ENCODE peak calls at places on chromosomes 11 and 22, in five cellular contexts. P is HepG2, R is A549, J is NB4, X is K562. I is an unnamed sample.

GRCh38 chr11:81004576-81004975 is 1563.7 kb upstream of the TENM4 start:
- DNase-seq in P (no peak), R (no peak), J (no peak), X (no peak), I (no peak)

GRCh38 chr22:19035474-19036228 is 86.6 kb downstream of the DGCR2 start:
- DNase-seq in P (no peak), R (no peak), J (peak), X (peak), I (no peak)

GRCh38 chr11:116831790-116832349 is 2.2 kb downstream of the APOC3 start:
- DNase-seq in P (no peak), R (no peak), J (no peak), X (no peak), I (no peak)

GRCh38 chr11:117978982-117979381 is 7.2 kb upstream of the IL10RA start:
- DNase-seq in P (no peak), R (no peak), J (no peak), X (no peak), I (no peak)

GRCh38 chr22:46074771-46075551 is 75.4 kb upstream of the PPARA start:
- DNase-seq in P (no peak), R (no peak), J (no peak), X (no peak), I (no peak)

GRCh38 chr22:39960791-39961746 is 872 bp downstream of the TMA7B start:
- DNase-seq in P (no peak), R (no peak), J (peak), X (peak), I (no peak)

GRCh38 chr11:65310215-65310614 is 4.5 kb upstream of the CDC42EP2 start:
- DNase-seq in P (no peak), R (no peak), J (no peak), X (no peak), I (no peak)

GRCh38 chr11:83424376-83425136 is 138.4 kb upstream of the CCDC90B start:
- DNase-seq in P (no peak), R (no peak), J (no peak), X (no peak), I (no peak)

GRCh38 chr22:24952837-24953293 is 349 bp downstream of the KIAA1671 start:
- DNase-seq in P (peak), R (peak), J (no peak), X (no peak), I (peak)

GRCh38 chr22:24951942-24952836 is at the start of gene KIAA1671:
- DNase-seq in P (peak), R (peak), J (peak), X (peak), I (peak)

GRCh38 chr22:24954114-24954463 is 1.6 kb downstream of the KIAA1671 start:
- DNase-seq in P (peak), R (no peak), J (no peak), X (no peak), I (peak)

GRCh38 chr22:24954856-24955255 is 2.3 kb downstream of the KIAA1671 start:
- DNase-seq in P (no peak), R (no peak), J (no peak), X (no peak), I (no peak)

GRCh38 chr22:24953294-24954113 is 988 bp downstream of the KIAA1671 start:
- DNase-seq in P (peak), R (no peak), J (no peak), X (no peak), I (peak)
- TF ChIP-seq POLR2A in P (no peak), R (no peak), J (no peak), X (no peak), I (peak)

GRCh38 chr11:74182635-74183034 is 11.5 kb downstream of the PPME1 start:
- DNase-seq in P (no peak), R (no peak), J (no peak), X (no peak), I (no peak)

GRCh38 chr11:74185285-74185684 is 14.2 kb downstream of the PPME1 start:
- DNase-seq in P (no peak), R (no peak), J (no peak), X (no peak), I (no peak)

DNA sequence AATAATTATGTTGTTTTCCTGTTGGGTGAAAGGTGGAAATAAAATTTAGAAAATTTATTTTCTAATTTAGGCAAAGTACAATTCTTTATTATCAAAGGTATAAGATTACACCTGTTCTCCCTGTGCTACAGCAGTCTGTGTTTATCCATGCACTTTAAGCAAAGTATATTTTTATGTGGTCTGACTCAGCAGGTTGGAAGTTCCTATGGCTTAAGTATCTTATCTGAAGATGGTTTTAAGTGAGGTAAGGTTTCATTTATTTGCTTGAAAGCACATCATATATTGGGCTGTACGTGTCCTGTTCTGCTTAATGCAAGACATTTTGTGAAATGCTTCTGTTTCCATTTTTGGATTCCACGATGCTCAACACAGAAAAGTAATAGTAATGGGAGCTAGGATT is 14.6 kb downstream of the PPME1 start:
- DNase-seq in P (no peak), R (no peak), J (no peak), X (no peak), I (no peak)
- H3K4me3 ChIP-seq in P (no peak), R (no peak), J (no peak), X (no peak), I (no peak)

DNA sequence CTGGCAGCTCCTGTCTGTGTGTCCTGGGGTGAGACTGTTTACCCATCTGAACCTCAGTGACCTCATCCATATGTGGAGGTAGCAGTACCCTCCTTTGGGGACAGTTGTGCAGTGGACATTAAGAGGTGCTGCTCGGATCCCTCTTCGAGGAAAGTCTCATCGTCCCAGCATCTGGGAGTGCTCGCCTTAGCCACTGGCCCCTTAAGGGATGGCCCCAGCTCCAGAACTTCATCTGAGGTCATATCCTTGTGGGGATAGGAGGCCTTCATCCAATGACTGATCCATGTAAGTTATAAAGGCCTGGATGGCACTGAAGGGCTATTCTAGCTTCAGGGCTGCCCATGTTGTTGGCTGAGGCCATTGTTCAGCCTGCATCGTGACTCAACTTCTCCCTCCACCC is 538.1 kb downstream of the MIAT start:
- DNase-seq in P (no peak), R (no peak), J (no peak), X (no peak), I (no peak)
- TF ChIP-seq MAX in P (no peak), R (no peak), J (no peak), X (no peak), I (no peak)

DNA sequence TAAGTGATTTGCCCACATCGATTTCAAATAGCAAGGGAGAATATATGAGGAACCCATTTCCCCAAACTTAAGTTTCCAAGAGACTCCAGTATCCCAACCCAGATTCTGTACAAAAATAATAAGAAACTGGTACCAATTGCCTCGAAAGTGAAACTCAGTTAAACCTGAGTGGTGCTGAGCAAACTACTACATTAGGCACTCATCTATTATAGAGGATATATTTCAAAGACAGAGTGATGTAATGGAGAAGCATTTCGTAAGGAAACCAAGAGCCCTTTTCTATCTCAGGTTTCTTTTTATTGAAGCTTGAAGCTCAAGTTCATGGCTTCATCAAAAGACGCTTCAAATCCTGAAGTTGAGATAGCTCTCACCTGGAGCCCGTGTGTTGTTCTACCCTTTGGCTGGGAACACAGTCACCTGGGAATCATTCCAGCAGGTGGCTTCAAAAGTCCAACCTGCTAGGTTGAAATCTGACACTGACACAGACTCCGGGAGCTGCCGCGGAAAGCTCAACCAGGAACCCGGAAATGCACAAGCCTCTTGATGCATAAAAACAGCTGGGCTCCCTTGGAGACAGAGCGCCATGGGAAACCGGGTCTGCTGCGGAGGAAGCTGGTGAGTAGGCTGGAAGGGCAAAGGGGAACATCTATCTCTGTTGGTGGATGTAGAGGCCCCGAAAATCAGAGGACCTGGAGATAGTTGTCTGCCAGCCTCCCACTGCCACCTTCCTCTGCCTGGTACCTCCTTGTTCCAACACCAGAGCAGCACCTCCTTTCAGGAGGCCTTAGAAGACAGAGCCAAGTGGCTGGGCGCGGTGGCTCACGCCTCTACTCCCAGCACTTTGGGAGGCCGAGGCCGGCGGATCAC is at the start of gene C11orf52:
- DNase-seq in P (peak), R (no peak), J (no peak), X (no peak), I (peak)
- TF ChIP-seq POLR2A in P (peak), R (no peak), J (no peak), X (no peak), I (no peak)

DNA sequence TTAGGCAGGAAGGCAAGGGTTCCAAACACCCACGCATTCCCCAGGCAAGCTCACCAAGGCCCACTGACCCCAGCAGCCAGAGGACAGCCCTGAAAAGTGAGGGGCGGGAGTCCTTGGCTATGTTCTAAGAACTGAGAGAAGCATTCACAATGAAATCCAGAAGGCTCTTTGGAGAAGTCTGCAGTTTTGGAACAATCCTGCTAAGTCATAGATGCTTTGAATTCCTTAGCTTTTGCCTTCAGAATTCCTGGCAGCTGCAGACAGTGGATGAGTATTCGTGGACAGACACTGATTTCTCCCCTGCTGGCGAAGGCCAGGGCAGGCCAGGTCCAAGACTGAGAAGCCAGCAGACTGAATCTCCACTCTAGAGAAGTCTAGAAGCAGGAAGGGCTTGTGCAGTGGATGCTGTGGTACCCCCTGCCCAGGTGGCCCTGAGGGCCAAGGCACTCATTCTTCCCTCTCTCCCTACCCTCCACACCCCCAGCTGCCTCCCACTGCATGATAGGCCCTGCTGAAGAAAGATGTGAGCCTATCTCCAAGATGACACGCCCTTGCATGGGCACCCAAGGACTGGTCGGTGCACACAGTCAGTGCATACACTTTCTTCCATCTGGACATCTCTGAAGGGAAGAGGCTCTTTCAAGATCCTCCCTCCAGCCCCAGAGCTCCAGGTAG is 133.2 kb upstream of the TEAD1 start:
- DNase-seq in P (no peak), R (peak), J (no peak), X (no peak), I (no peak)
- H3K4me3 ChIP-seq in P (no peak), R (no peak), J (no peak), X (no peak), I (no peak)

GRCh38 chr22:27560781-27561180 is 240.8 kb downstream of the MN1 start:
- DNase-seq in P (no peak), R (no peak), J (no peak), X (no peak), I (no peak)

GRCh38 chr22:27561301-27561820 is 240.2 kb downstream of the MN1 start:
- DNase-seq in P (no peak), R (no peak), J (no peak), X (no peak), I (no peak)

GRCh38 chr22:27556371-27556770 is 245.2 kb downstream of the MN1 start:
- DNase-seq in P (no peak), R (no peak), J (no peak), X (no peak), I (no peak)

GRCh38 chr22:27557554-27558060 is 243.9 kb downstream of the MN1 start:
- DNase-seq in P (no peak), R (no peak), J (no peak), X (peak), I (no peak)

GRCh38 chr22:27558658-27559371 is 242.7 kb downstream of the MN1 start:
- DNase-seq in P (no peak), R (no peak), J (no peak), X (no peak), I (no peak)
- TF ChIP-seq MAX in P (no peak), R (no peak), J (no peak), X (no peak), I (no peak)